ENCODE peak calls at places on chromosomes 4 and X, in nine cellular contexts. G is PC-3, K is left lung, D is fibroblast of lung, U is Peyer's patch, N is SK-N-SH, X is spleen, Z is MM.1S, R is coronary artery. I is an unnamed sample.
A peak's percentile ranks its signal among the peaks of the same experiment; 100 is the strongest.

GRCh38 chrX:71302461-71303213 is 1.1 kb downstream of the ITGB1BP2 start:
- DNase-seq in R (no peak), X (no peak), N (no peak), U (no peak), Z (no peak), G (peak; percentile 7), D (no peak), K (no peak), I (no peak)

GRCh38 chr4:41287005-41287404 is 30.3 kb downstream of the UCHL1 start:
- DNase-seq in N (no peak), K (no peak), G (peak; percentile 62), Z (no peak), D (peak; percentile 73), X (no peak), U (no peak), R (no peak), I (no peak)

GRCh38 chrX:134431894-134432293 is 28.1 kb upstream of the HPRT1 start:
- DNase-seq in X (no peak), K (no peak), N (no peak), R (no peak), G (peak; percentile 84), D (peak; percentile 24), Z (no peak), U (no peak), I (no peak)

GRCh38 chrX:57103489-57103888 is 17.9 kb downstream of the SPIN2B start:
- DNase-seq in Z (no peak), X (no peak), U (no peak), N (no peak), K (no peak), D (no peak), G (no peak), R (no peak), I (no peak)

GRCh38 chr4:7392438-7393374 is 42.0 kb downstream of the PSAPL1 start:
- DNase-seq in K (peak; percentile 51), G (peak; percentile 12), X (peak; percentile 54), U (peak; percentile 43), Z (no peak), D (peak; percentile 23), R (peak; percentile 46), N (peak; percentile 8), I (peak; percentile 54)

GRCh38 chr4:118751634-118752293 is 66.6 kb downstream of the METTL14 start:
- DNase-seq in X (no peak), Z (no peak), D (no peak), G (no peak), N (no peak), R (no peak), K (no peak), U (no peak), I (no peak)

GRCh38 chr4:4338201-4338600 is 48.1 kb downstream of the ZBTB49 start:
- DNase-seq in N (no peak), X (no peak), G (no peak), D (no peak), K (no peak), Z (no peak), U (no peak), R (no peak), I (no peak)

GRCh38 chr4:48546336-48546735 is 56.3 kb downstream of the ZAR1 start:
- DNase-seq in U (no peak), Z (peak; percentile 37), N (no peak), X (no peak), G (peak; percentile 39), K (no peak), R (no peak), D (peak; percentile 64), I (peak; percentile 20)

GRCh38 chr4:7581477-7581876 is 146.7 kb upstream of the PSAPL1 start:
- DNase-seq in U (no peak), Z (peak; percentile 27), K (no peak), G (no peak), R (no peak), N (no peak), D (peak; percentile 12), X (no peak), I (no peak)

GRCh38 chrX:37746268-37746931 is 33.5 kb upstream of the CYBB start:
- DNase-seq in Z (peak; percentile 24), U (no peak), G (peak; percentile 64), K (no peak), X (peak; percentile 74), D (no peak), N (no peak), R (no peak), I (no peak)

DNA sequence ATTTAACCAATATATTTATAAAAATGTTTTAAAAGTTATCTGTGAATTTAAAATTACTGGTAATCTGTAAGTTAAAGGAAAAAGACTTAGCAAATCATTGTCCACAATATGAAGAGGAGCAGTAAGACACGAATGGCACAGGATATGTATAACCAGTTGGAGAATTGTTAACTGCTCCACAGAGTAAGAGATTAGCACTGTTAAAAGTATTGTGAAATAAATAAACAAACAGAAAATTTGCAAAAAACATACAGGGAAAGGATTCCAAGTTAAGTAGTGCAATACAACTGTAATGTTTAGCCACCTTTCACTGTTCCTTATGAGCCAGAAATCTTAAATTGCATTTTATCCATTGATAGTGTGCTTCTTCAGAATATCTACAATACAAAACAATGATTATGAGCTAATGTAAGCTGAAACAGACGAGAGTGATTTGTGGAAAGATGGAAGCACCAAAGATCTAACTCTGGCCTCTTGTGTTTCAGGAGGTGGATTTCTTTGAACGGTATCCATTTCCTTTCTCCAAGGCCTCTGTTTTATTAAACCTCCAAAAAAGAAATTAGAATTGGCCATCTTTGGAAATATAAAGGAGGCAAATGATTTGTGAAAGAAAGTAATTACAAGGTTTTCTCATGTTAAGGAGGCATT is 188.4 kb downstream of the UNC5C start:
- DNase-seq in Z (no peak), D (peak; percentile 8), N (no peak), X (no peak), R (no peak), G (no peak), U (no peak), K (no peak), I (no peak)
- H3K27ac ChIP-seq in Z (no peak overlapping the region), D (no peak overlapping the region), N (no peak overlapping the region), X (no peak overlapping the region), R (no peak overlapping the region), G (no peak overlapping the region), U (no peak overlapping the region), K (no peak overlapping the region), I (no peak overlapping the region)

DNA sequence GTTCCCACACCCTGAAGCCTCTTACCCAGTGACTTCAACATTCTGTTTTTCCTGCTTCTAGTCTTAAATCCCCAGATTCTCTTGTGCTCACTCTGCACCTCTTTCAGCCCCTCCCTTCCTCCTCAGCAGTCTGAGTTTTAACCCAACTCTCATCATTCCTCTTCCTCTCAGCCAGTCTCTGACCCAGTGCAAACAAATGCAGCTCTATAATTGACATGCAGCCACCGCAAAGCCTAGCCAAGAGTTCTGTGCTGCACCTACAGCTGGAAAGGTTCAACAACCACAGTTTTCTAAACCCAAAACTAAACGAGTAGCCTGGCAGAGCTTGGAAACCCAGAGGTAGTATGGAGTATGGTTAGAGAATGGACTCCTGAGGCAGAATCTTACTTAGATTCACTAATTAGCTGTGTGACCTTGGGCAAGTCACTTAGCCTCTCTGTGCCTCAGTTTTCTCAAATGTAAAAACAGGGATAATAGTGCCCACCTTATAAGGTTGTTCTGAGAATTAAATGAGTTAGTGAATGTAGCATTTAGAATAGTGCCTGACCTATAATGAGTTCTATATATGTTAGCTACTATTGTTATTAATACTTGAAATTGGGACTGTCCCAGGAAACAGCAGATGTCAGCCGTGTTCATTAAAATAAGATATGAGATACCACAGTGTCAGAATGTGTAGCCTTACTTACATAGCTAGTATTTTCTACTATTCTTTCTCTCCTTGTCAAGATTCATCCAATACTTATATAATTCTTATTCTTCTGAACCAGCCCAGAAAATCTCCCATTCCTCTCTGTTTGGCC is 3.5 kb downstream of the TMEM154 start:
- DNase-seq in X (no peak), U (no peak), G (no peak), Z (peak; percentile 38), K (no peak), R (no peak), D (no peak), N (no peak), I (no peak)
- H3K4me3 ChIP-seq in X (peak overlapping the region; percentile 39), U (no peak overlapping the region), G (no peak overlapping the region), Z (no peak overlapping the region), K (no peak overlapping the region), R (no peak overlapping the region), D (no peak overlapping the region), N (no peak overlapping the region), I (no peak overlapping the region)

GRCh38 chr4:5619913-5620625 is 88.3 kb downstream of the EVC2 start:
- DNase-seq in D (no peak), X (no peak), G (no peak), U (no peak), R (no peak), K (no peak), N (no peak), Z (no peak), I (no peak)

GRCh38 chr4:5616331-5616950 is 91.9 kb downstream of the EVC2 start:
- DNase-seq in Z (no peak), G (no peak), D (no peak), X (no peak), N (no peak), K (no peak), U (no peak), R (no peak), I (no peak)

GRCh38 chr4:5611656-5612187 is 96.6 kb downstream of the EVC2 start:
- DNase-seq in U (no peak), G (no peak), X (no peak), D (peak; percentile 38), Z (no peak), R (no peak), K (no peak), N (no peak), I (no peak)

GRCh38 chr4:5618051-5619010 is 90.0 kb downstream of the EVC2 start:
- DNase-seq in X (no peak), K (no peak), G (no peak), D (no peak), N (no peak), R (no peak), Z (no peak), U (no peak), I (no peak)

GRCh38 chr4:5615496-5616075 is 92.8 kb downstream of the EVC2 start:
- DNase-seq in D (no peak), Z (no peak), N (no peak), G (no peak), X (no peak), K (no peak), R (peak; percentile 47), U (no peak), I (no peak)
- TF ChIP-seq CTCF in D (no peak), Z (no peak), N (no peak), G (no peak), X (no peak), K (no peak), R (no peak), U (no peak), I (no peak)

GRCh38 chrX:154039577-154039976 is 19.9 kb upstream of the IRAK1 start:
- DNase-seq in K (no peak), X (no peak), N (no peak), U (no peak), Z (no peak), G (no peak), R (no peak), D (no peak), I (no peak)

GRCh38 chrX:154040307-154040756 is 20.6 kb upstream of the IRAK1 start:
- DNase-seq in N (no peak), G (no peak), Z (no peak), U (no peak), K (no peak), D (peak; percentile 66), X (no peak), R (no peak), I (no peak)

GRCh38 chrX:154040863-154041262 is 21.2 kb upstream of the IRAK1 start:
- DNase-seq in N (no peak), X (peak; percentile 59), D (no peak), Z (no peak), K (no peak), R (no peak), G (no peak), U (no peak), I (no peak)

GRCh38 chrX:154036513-154036912 is 16.8 kb upstream of the IRAK1 start:
- DNase-seq in K (no peak), G (no peak), R (no peak), X (no peak), Z (no peak), D (no peak), N (no peak), U (no peak), I (no peak)

GRCh38 chrX:154037754-154038153 is 18.1 kb upstream of the IRAK1 start:
- DNase-seq in R (no peak), Z (no peak), N (no peak), X (no peak), G (no peak), K (no peak), U (no peak), D (no peak), I (no peak)
- H3K27ac ChIP-seq in R (no peak overlapping the region), Z (no peak overlapping the region), N (no peak overlapping the region), X (no peak overlapping the region), G (no peak overlapping the region), K (no peak overlapping the region), U (no peak overlapping the region), D (no peak overlapping the region), I (no peak overlapping the region)